ENCODE peak calls at places on chromosomes 12 and 14, in five cellular contexts. U is thyroid gland, L is esophagus squamous epithelium, A is suprapubic skin, R is erythroblast. Z is an unnamed sample.

GRCh38 chr12:19428261-19428660 is 11.0 kb upstream of the AEBP2 start:
- DNase-seq in A (no peak), R (no peak), L (no peak), U (no peak), Z (no peak)

GRCh38 chr12:115013668-115014072 is 329.7 kb upstream of the TBX3 start:
- DNase-seq in A (no peak), U (no peak), R (no peak), L (no peak), Z (no peak)

GRCh38 chr12:58877243-58877743 is 43.0 kb downstream of the LRIG3 start:
- DNase-seq in A (no peak), L (no peak), R (no peak), U (no peak), Z (peak)

GRCh38 chr12:106304001-106304421 is 1.5 kb downstream of the TCP11L2 start:
- DNase-seq in A (no peak), R (no peak), L (no peak), U (peak), Z (no peak)

GRCh38 chr12:22529281-22530060 is 14.9 kb downstream of the C2CD5 start:
- DNase-seq in R (peak), L (no peak), U (peak), A (no peak), Z (no peak)

GRCh38 chr12:113261847-113262470 is 40.7 kb downstream of the TPCN1 start:
- DNase-seq in R (peak), L (no peak), U (peak), A (peak), Z (no peak)

GRCh38 chr14:99562848-99563748 is 40.9 kb downstream of the CCDC85C start:
- DNase-seq in R (no peak), L (no peak), A (no peak), U (peak), Z (peak)

GRCh38 chr12:49585477-49586445 is 17.8 kb upstream of the MCRS1 start:
- DNase-seq in L (no peak), R (no peak), A (no peak), U (no peak), Z (no peak)

GRCh38 chr12:122393822-122394221 is 28.6 kb downstream of the CLIP1 start:
- DNase-seq in U (no peak), A (no peak), L (no peak), R (no peak), Z (no peak)

GRCh38 chr12:98893126-98893525 is 248.0 kb downstream of the APAF1 start:
- DNase-seq in R (no peak), U (no peak), L (no peak), A (no peak), Z (no peak)

GRCh38 chr14:92986254-92987147 is 63.6 kb downstream of the CHGA start:
- DNase-seq in A (no peak), U (peak), L (no peak), R (no peak), Z (peak)

GRCh38 chr14:60311417-60311816 is 62.4 kb downstream of the PPM1A start:
- DNase-seq in A (no peak), L (no peak), R (peak), U (no peak), Z (no peak)

GRCh38 chr12:64451687-64452558 is at the start of gene TBK1:
- DNase-seq in R (peak), A (peak), L (peak), U (peak), Z (peak)

GRCh38 chr12:71392521-71393145 is 47.0 kb upstream of the LGR5 start:
- DNase-seq in U (no peak), R (peak), L (no peak), A (no peak), Z (peak)

GRCh38 chr14:30345511-30345910 is 213.4 kb upstream of the G2E3 start:
- DNase-seq in U (no peak), L (no peak), R (no peak), A (no peak), Z (no peak)

GRCh38 chr12:110093631-110094311 is 30.4 kb upstream of the IFT81 start:
- DNase-seq in U (no peak), A (no peak), R (no peak), L (no peak), Z (no peak)

GRCh38 chr12:128790221-128790620 is 33.5 kb downstream of the SLC15A4 start:
- DNase-seq in R (no peak), U (no peak), L (no peak), A (no peak), Z (no peak)

GRCh38 chr12:92953747-92954146 is 24.7 kb upstream of the EEA1 start:
- DNase-seq in L (no peak), A (no peak), U (no peak), R (peak), Z (no peak)

GRCh38 chr14:43938588-43939281 is 568.3 kb downstream of the FSCB start:
- DNase-seq in A (no peak), U (no peak), L (no peak), R (no peak), Z (no peak)

GRCh38 chr12:51011960-51012359 is 14.2 kb downstream of the SLC11A2 start:
- DNase-seq in A (no peak), R (peak), U (peak), L (no peak), Z (no peak)

GRCh38 chr12:113555226-113555625 is 83.6 kb upstream of the LHX5 start:
- DNase-seq in L (no peak), A (no peak), R (no peak), U (no peak), Z (no peak)

GRCh38 chr12:111304642-111305071 is 64.2 kb downstream of the PHETA1 start:
- DNase-seq in U (no peak), A (no peak), L (no peak), R (peak), Z (peak)

GRCh38 chr12:1836241-1836803 is 16.0 kb downstream of the LRTM2 start:
- DNase-seq in U (no peak), L (no peak), A (no peak), R (no peak), Z (no peak)

GRCh38 chr14:69695664-69696527 is 71.0 kb upstream of the SRSF5 start:
- DNase-seq in L (no peak), U (peak), R (peak), A (no peak), Z (no peak)

GRCh38 chr14:90444077-90444696 is 47.4 kb downstream of the CALM1 start:
- DNase-seq in U (peak), R (no peak), L (no peak), A (peak), Z (no peak)

GRCh38 chr12:32727237-32727636 is 28.5 kb downstream of the YARS2 start:
- DNase-seq in R (no peak), L (no peak), U (no peak), A (no peak), Z (no peak)

GRCh38 chr14:71235865-71236264 is 328.6 kb downstream of the PCNX1 start:
- DNase-seq in A (peak), R (no peak), L (no peak), U (peak), Z (no peak)

GRCh38 chr12:69473229-69473628 is 3.0 kb downstream of the FRS2 start:
- DNase-seq in R (no peak), U (no peak), A (no peak), L (no peak), Z (no peak)

GRCh38 chr12:123150804-123151678 is at the start of gene PITPNM2:
- DNase-seq in A (peak), R (peak), U (peak), L (no peak), Z (peak)

GRCh38 chr14:36660736-36661505 is 739 bp upstream of the PAX9 start:
- DNase-seq in R (peak), L (no peak), U (peak), A (peak), Z (no peak)

GRCh38 chr14:49975286-49975685 is 82.4 kb downstream of the ARF6 start:
- DNase-seq in A (no peak), U (no peak), L (no peak), R (no peak), Z (no peak)

GRCh38 chr12:92928431-92928961 is 599 bp downstream of the EEA1 start:
- DNase-seq in R (no peak), A (peak), U (no peak), L (no peak), Z (no peak)

GRCh38 chr12:38776657-38777056 is 128.7 kb downstream of the CPNE8 start:
- DNase-seq in R (no peak), U (no peak), A (no peak), L (no peak), Z (no peak)

GRCh38 chr12:60209933-60210332 is 614.1 kb downstream of the SLC16A7 start:
- DNase-seq in U (no peak), R (no peak), L (no peak), A (no peak), Z (no peak)

GRCh38 chr12:83559650-83560049 is 872.9 kb downstream of the TMTC2 start:
- DNase-seq in A (no peak), R (no peak), L (no peak), U (no peak), Z (no peak)
- TF ChIP-seq POLR2A in A (no peak), R (no peak), L (no peak), U (no peak), Z (no peak)

DNA sequence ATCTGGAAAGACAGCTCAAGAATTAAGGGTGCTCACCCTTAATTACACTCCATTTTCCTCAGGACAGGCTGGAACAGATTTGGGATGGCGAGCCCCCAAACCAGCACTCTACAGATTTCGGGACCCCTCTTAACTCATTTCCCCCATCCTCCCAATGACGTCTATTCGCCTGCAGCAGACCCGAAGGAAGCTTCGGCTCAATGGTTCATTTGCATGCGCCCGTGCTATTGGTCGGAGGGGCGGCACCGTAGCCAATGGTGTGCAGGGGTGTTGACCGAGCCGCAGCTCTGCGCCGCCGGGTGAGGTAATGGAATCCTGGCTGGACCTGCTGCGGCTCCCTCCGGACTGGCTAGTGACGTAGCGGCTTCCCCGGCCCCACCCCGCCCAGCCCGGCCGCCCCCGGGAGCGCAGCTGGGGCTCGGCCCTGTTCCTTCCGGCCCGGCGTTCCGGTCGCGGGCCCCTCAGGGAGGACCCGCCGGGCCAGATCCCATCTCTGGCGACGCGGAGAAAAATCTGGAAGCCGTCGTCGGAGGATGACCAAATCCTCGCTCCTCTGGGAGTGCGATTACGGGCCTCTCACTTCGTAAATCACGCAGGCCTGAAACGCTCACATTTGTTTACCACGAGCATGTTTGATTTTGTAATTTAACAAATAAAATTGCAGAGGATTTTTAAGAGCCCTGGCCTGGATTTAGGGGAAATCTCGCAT is 18.3 kb upstream of the NR4A1 start:
- DNase-seq in L (peak), U (peak), A (peak), R (peak), Z (peak)
- TF ChIP-seq POLR2A in L (peak), U (peak), A (no peak), R (no peak), Z (no peak)

GRCh38 chr14:65167072-65167645 is 64.8 kb upstream of the MAX start:
- DNase-seq in R (peak), A (no peak), U (no peak), L (no peak), Z (no peak)

GRCh38 chr14:65170318-65170717 is 68.0 kb upstream of the MAX start:
- DNase-seq in R (no peak), L (no peak), A (no peak), U (no peak), Z (no peak)

GRCh38 chr14:65170768-65171251 is 68.5 kb upstream of the MAX start:
- DNase-seq in A (no peak), R (peak), L (no peak), U (no peak), Z (peak)

GRCh38 chr14:65168840-65169239 is 66.5 kb upstream of the MAX start:
- DNase-seq in L (no peak), R (no peak), U (no peak), A (no peak), Z (no peak)

DNA sequence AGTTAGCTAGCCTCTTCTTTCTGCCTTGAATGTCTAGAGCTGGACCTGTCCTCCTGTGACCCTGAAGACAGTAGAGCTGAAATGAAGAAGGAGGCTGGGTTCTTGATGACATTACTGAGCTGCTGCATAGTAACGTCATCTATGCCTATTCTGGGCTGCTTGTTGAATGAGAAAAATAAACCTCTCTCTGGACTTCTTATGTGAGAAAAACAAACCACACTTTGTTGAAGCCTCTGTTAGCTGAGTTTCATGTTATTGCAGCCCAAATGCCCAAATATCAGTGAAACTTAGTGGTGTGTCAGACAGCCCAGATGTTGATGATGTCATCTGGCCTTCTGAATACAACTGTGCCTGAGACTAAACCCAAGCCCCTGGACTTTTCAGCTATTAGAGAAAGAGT is 67.0 kb upstream of the MAX start:
- DNase-seq in U (no peak), A (no peak), R (no peak), L (no peak), Z (no peak)
- TF ChIP-seq POLR2A in U (no peak), A (no peak), R (no peak), L (no peak), Z (no peak)

GRCh38 chr14:75383721-75384120 is 44.1 kb upstream of the JDP2 start:
- DNase-seq in U (no peak), L (no peak), R (no peak), A (no peak), Z (no peak)
- TF ChIP-seq POLR2A in U (no peak), L (no peak), R (no peak), A (no peak), Z (no peak)

DNA sequence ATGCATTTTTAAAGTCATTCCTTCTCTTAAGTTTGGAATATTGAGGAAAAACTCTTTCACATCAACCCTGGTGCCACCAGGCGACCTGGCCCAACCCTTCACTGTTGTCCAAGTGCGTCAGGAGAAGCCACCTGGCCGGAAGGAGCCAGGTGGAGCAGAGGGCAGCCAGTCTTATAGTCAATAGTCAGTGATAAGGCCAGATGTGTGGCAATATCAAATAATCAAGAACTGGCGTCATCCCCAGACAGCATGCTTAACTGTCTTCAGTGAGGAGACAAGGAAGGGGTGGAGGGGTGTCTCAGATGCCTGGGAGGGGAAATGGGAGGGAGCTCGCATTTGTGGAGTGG is 49.1 kb upstream of the FOS start:
- DNase-seq in R (no peak), L (no peak), A (no peak), U (no peak), Z (no peak)
- TF ChIP-seq POLR2A in R (no peak), L (no peak), A (no peak), U (no peak), Z (no peak)